ENCODE peak calls at places on chromosomes 12 and 14, in nine cellular contexts. Z, C, X, E, O, W, M, D and Y are unnamed samples.

GRCh38 chr12:131782061-131782460 is 46.1 kb upstream of the MMP17 start:
- DNase-seq in Z (no peak), C (no peak), X (no peak), E (peak; percentile 4), O (no peak), W (no peak), M (no peak), D (no peak), Y (no peak)

GRCh38 chr14:104206281-104206904 is 68.0 kb downstream of the KIF26A start:
- DNase-seq in Z (no peak), C (no peak), X (no peak), E (no peak), O (no peak), W (no peak), M (peak; percentile 61), D (peak; percentile 76), Y (peak; percentile 90)

GRCh38 chr14:93059917-93060545 is 55.7 kb downstream of the ITPK1 start:
- DNase-seq in Z (peak; percentile 43), C (no peak), X (no peak), E (no peak), O (no peak), W (no peak), M (no peak), D (peak; percentile 44), Y (no peak)

GRCh38 chr12:113831016-113831415 is 135.1 kb downstream of the RBM19 start:
- DNase-seq in Z (no peak), C (no peak), X (peak; percentile 34), E (peak; percentile 24), O (no peak), W (no peak), M (no peak), D (no peak), Y (no peak)

GRCh38 chr12:71639341-71639760 is 24.3 kb downstream of the ZFC3H1 start:
- DNase-seq in Z (no peak), C (no peak), X (no peak), E (no peak), O (no peak), W (no peak), M (no peak), D (no peak), Y (no peak)

GRCh38 chr12:114688256-114688845 is 4.4 kb upstream of the TBX3 start:
- DNase-seq in Z (no peak), C (no peak), X (no peak), E (no peak), O (no peak), W (no peak), M (no peak), D (no peak), Y (no peak)

GRCh38 chr14:20802341-20803084 is at the start of gene RNASE1:
- DNase-seq in Z (no peak), C (peak; percentile 81), X (no peak), E (no peak), O (no peak), W (no peak), M (peak; percentile 71), D (no peak), Y (peak; percentile 66)

GRCh38 chr12:107503129-107503850 is 182.3 kb upstream of the PWP1 start:
- DNase-seq in Z (no peak), C (no peak), X (no peak), E (no peak), O (no peak), W (no peak), M (no peak), D (no peak), Y (peak; percentile 26)

GRCh38 chr14:82720431-82720830 is 1186.8 kb upstream of the SEL1L start:
- DNase-seq in Z (no peak), C (no peak), X (no peak), E (no peak), O (no peak), W (no peak), M (no peak), D (no peak), Y (no peak)

GRCh38 chr14:95645016-95645996 is 40.9 kb upstream of the TCL1B start:
- DNase-seq in Z (no peak), C (no peak), X (no peak), E (no peak), O (no peak), W (no peak), M (no peak), D (no peak), Y (no peak)

GRCh38 chr14:62914025-62914424 is 131.2 kb downstream of the KCNH5 start:
- DNase-seq in Z (no peak), C (no peak), X (no peak), E (no peak), O (no peak), W (no peak), M (no peak), D (no peak), Y (no peak)

GRCh38 chr12:129486931-129487330 is 416.9 kb downstream of the TMEM132D start:
- DNase-seq in Z (no peak), C (no peak), X (no peak), E (no peak), O (no peak), W (no peak), M (no peak), D (no peak), Y (no peak)

GRCh38 chr14:23614395-23614828 is 21.8 kb upstream of the DHRS2 start:
- DNase-seq in Z (no peak), C (no peak), X (no peak), E (no peak), O (no peak), W (no peak), M (no peak), D (no peak), Y (no peak)

GRCh38 chr12:2375871-2376270 is 323.1 kb downstream of the CACNA1C start:
- DNase-seq in Z (no peak), C (no peak), X (no peak), E (no peak), O (no peak), W (no peak), M (no peak), D (no peak), Y (no peak)

GRCh38 chr12:2372178-2372577 is 319.4 kb downstream of the CACNA1C start:
- DNase-seq in Z (no peak), C (no peak), X (no peak), E (no peak), O (no peak), W (no peak), M (no peak), D (no peak), Y (no peak)

GRCh38 chr12:2374092-2374740 is 321.4 kb downstream of the CACNA1C start:
- DNase-seq in Z (no peak), C (no peak), X (no peak), E (no peak), O (no peak), W (no peak), M (no peak), D (no peak), Y (no peak)

GRCh38 chr12:2372735-2373134 is 319.9 kb downstream of the CACNA1C start:
- DNase-seq in Z (peak; percentile 56), C (no peak), X (no peak), E (no peak), O (no peak), W (no peak), M (no peak), D (no peak), Y (no peak)

GRCh38 chr12:2373307-2373706 is 320.5 kb downstream of the CACNA1C start:
- DNase-seq in Z (no peak), C (no peak), X (no peak), E (no peak), O (no peak), W (no peak), M (no peak), D (no peak), Y (no peak)
- TF ChIP-seq CTCF in Z (no peak), C (no peak), X (no peak), E (no peak), O (no peak), W (no peak), M (no peak), D (no peak), Y (no peak)

DNA sequence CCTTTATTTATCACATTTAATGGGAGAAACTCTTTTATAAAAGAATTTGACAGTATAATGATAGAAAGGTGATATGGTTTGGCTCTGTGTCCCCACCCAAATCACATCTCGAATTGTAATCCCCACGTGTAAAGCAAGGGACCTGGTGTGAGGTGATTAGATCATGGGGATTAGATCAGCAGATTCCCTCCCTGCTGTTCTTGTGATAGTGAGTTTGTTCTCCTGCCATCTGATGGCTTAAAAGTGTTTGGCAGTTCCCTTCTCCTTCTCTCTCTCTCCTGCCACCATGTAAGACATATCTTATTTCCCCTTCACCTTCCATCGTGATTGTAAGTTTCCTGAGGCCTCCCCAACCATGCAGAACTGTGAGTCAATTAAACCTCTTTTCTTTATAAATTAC is 1110.3 kb downstream of the FLRT2 start:
- DNase-seq in Z (no peak), C (no peak), X (no peak), E (no peak), O (no peak), W (no peak), M (no peak), D (no peak), Y (no peak)
- TF ChIP-seq CTCF in Z (no peak), C (no peak), X (no peak), E (no peak), O (no peak), W (no peak), M (no peak), D (no peak), Y (no peak)

GRCh38 chr14:59009967-59010366 is 178.5 kb upstream of the DAAM1 start:
- DNase-seq in Z (no peak), C (no peak), X (no peak), E (no peak), O (no peak), W (no peak), M (no peak), D (no peak), Y (no peak)

DNA sequence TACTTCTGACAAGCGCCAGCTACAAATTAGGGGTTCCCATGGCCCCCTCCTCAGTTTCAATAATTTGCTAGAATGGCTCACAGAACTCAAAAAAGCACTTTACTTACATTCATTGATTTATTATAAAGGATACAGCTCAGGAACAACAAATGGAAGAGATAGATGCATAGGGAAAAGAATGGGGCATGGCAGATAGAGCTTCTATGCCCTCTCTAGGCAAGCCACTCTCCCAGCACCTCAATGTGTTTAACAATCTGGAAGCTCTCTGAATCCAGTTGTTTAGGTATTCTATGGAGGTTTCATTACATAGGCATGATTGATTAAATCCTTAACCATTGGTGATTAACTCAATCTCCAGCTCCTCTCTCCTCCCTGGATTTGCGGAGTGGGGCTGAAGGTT is 184.5 kb upstream of the DAAM1 start:
- DNase-seq in Z (no peak), C (no peak), X (no peak), E (no peak), O (no peak), W (no peak), M (no peak), D (no peak), Y (no peak)
- TF ChIP-seq CTCF in Z (no peak), C (no peak), X (peak; percentile 44), E (peak; percentile 69), O (no peak), W (no peak), M (no peak), D (no peak), Y (no peak)

GRCh38 chr12:96015672-96016071 is 19.5 kb upstream of the HAL start:
- DNase-seq in Z (no peak), C (no peak), X (peak; percentile 52), E (no peak), O (no peak), W (no peak), M (peak; percentile 32), D (peak; percentile 29), Y (peak; percentile 25)
- TF ChIP-seq CTCF in Z (peak; percentile 54), C (peak; percentile 5), X (peak; percentile 71), E (peak; percentile 62), O (no peak), W (no peak), M (no peak), D (peak; percentile 33), Y (peak; percentile 24)

GRCh38 chr12:1629338-1630080 is 478 bp downstream of the WNT5B start:
- DNase-seq in Z (no peak), C (no peak), X (no peak), E (no peak), O (no peak), W (peak; percentile 54), M (no peak), D (peak; percentile 73), Y (no peak)
- TF ChIP-seq CTCF in Z (peak; percentile 26), C (no peak), X (peak; percentile 31), E (peak; percentile 22), O (no peak), W (no peak), M (no peak), D (peak; percentile 13), Y (no peak)